ENCODE peak calls at places on chromosomes 6 and 20, in four cellular contexts. U is sigmoid colon, Q is choroid plexus epithelial cell, P is activated B cell treated with CpG ODN at 0.5 μM for 24 hours. V is an unnamed sample.

GRCh38 chr20:47688385-47689381 is 96.6 kb downstream of the SULF2 start:
- DNase-seq in U (no peak), Q (peak), P (no peak), V (no peak)

GRCh38 chr6:54234539-54234938 is 73.7 kb upstream of the TINAG start:
- DNase-seq in U (no peak), Q (no peak), P (no peak), V (no peak)

GRCh38 chr20:48006036-48006833 is 221.0 kb upstream of the SULF2 start:
- DNase-seq in U (no peak), Q (no peak), P (peak), V (no peak)

GRCh38 chr6:144466716-144467115 is 181.6 kb downstream of the UTRN start:
- DNase-seq in U (no peak), Q (no peak), P (no peak), V (no peak)

GRCh38 chr6:169387809-169388383 is 134.2 kb upstream of the THBS2 start:
- DNase-seq in U (no peak), Q (no peak), P (no peak), V (no peak)

GRCh38 chr6:157767757-157768156 is 55.3 kb upstream of the SNX9 start:
- DNase-seq in U (no peak), Q (no peak), P (no peak), V (no peak)

GRCh38 chr20:4949833-4950178 is 51.5 kb downstream of the SLC23A2 start:
- DNase-seq in U (no peak), Q (peak), P (no peak), V (no peak)

GRCh38 chr6:167907837-167908681 is 81.3 kb downstream of the AFDN start:
- DNase-seq in U (no peak), Q (peak), P (no peak), V (no peak)

GRCh38 chr6:159107451-159108260 is 61.5 kb upstream of the FNDC1 start:
- DNase-seq in U (no peak), Q (no peak), P (peak), V (no peak)

GRCh38 chr20:12395404-12396159 is 477.9 kb downstream of the BTBD3 start:
- DNase-seq in U (no peak), Q (peak), P (no peak), V (no peak)

GRCh38 chr20:12391099-12391498 is 473.4 kb downstream of the BTBD3 start:
- DNase-seq in U (no peak), Q (no peak), P (no peak), V (no peak)

GRCh38 chr20:12394786-12395185 is 477.1 kb downstream of the BTBD3 start:
- DNase-seq in U (no peak), Q (peak), P (no peak), V (no peak)
- TF ChIP-seq CTCF in U (no peak), Q (peak), P (no peak), V (no peak)

GRCh38 chr6:32689531-32690505 is 23.4 kb upstream of the HLA-DQB1 start:
- DNase-seq in U (no peak), Q (peak), P (no peak), V (no peak)

DNA sequence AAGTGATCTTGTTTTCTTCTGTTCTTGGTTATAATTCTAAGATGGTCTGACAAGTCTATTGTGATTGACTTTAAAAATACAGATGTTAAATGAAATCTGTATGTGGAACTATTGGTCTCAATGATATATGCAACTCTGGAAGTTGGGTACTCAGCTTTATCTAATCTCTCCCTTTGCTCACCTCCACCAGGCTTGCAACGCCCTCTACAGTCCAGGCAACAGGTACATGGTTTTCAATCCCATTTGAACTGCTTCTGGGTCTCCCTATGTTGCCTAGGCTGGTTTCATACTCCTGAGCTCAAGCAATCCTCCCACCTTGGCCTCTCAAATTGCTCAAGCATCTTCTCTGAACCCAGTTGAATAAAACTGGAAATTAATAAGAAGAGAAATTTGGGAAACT is 25.6 kb upstream of the HLA-DQB1 start:
- DNase-seq in U (no peak), Q (no peak), P (no peak), V (peak)
- TF ChIP-seq CTCF in U (no peak), Q (no peak), P (no peak), V (no peak)

GRCh38 chr6:118548136-118548535 is at the start of gene PLN:
- DNase-seq in U (no peak), Q (no peak), P (no peak), V (no peak)
- TF ChIP-seq CTCF in U (no peak), Q (no peak), P (no peak), V (no peak)

DNA sequence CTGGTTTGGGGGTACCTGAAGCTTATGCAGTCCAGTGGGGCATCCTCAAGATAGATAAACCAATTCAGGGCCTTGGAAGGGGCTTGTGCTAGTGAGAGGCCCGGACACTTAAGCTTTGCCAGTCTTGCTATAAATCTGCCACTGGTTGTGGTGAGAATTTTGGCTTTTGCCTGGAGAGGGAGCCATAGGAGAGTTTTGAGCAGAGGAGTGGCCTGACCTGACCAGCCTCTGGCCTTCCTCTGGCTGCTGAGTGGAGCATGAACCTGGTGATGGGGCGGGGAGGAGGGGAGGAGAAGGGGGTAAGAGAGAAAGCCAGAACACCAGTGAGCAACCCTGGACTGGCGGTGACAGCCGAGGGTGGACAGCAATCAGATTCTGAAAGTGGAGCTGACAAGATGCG is 7.1 kb downstream of the TMEM74B start:
- DNase-seq in U (no peak), Q (peak), P (no peak), V (no peak)
- TF ChIP-seq CTCF in U (no peak), Q (peak), P (no peak), V (no peak)

GRCh38 chr20:58965270-58966064 is 15.6 kb upstream of the NELFCD start:
- DNase-seq in U (no peak), Q (no peak), P (no peak), V (no peak)

GRCh38 chr20:58959652-58960051 is 21.4 kb upstream of the NELFCD start:
- DNase-seq in U (no peak), Q (no peak), P (no peak), V (no peak)

GRCh38 chr20:58967652-58968429 is 13.2 kb upstream of the NELFCD start:
- DNase-seq in U (no peak), Q (no peak), P (no peak), V (no peak)

GRCh38 chr20:58963060-58963584 is 17.9 kb upstream of the NELFCD start:
- DNase-seq in U (no peak), Q (no peak), P (no peak), V (no peak)
- TF ChIP-seq CTCF in U (no peak), Q (peak), P (no peak), V (no peak)

GRCh38 chr20:653110-653589 is at the start of gene SRXN1:
- DNase-seq in U (peak), Q (peak), P (peak), V (peak)
- TF ChIP-seq CTCF in U (no peak), Q (peak), P (no peak), V (peak)

V was measured in glutamatergic neuron.